ENCODE peak calls at places on chromosomes 1 and 21, in six cellular contexts. One of them, this sample, is unnamed. For H3K4me1, the result is how much of the 10 kb centered on the place peaks cover.

GRCh38 chr1:7110306-7110705 is 325.1 kb downstream of the CAMTA1 start:
- DNase-seq in mesenchymal stem cell: no peak
- DNase-seq in IMR-90: peak
- DNase-seq in mesendoderm: no peak
- DNase-seq in neuronal stem cell: no peak
- DNase-seq in trophoblast cell: no peak
- DNase-seq in this sample: no peak

GRCh38 chr1:94247146-94248094 is 10.0 kb upstream of the ARHGAP29 start:
- DNase-seq in mesenchymal stem cell: peak
- DNase-seq in IMR-90: peak
- DNase-seq in trophoblast cell: peak
- DNase-seq in mesendoderm: peak
- DNase-seq in neuronal stem cell: peak
- DNase-seq in this sample: peak

GRCh38 chr1:9037476-9038337 is 11.5 kb upstream of the SLC2A7 start:
- DNase-seq in mesendoderm: no peak
- DNase-seq in trophoblast cell: no peak
- DNase-seq in neuronal stem cell: no peak
- DNase-seq in mesenchymal stem cell: no peak
- DNase-seq in IMR-90: no peak
- DNase-seq in this sample: no peak

GRCh38 chr21:29299046-29299905 is 554 bp downstream of the BACH1 start:
- DNase-seq in mesendoderm: peak
- DNase-seq in trophoblast cell: peak
- DNase-seq in IMR-90: peak
- DNase-seq in neuronal stem cell: peak
- DNase-seq in mesenchymal stem cell: peak
- DNase-seq in this sample: no peak

GRCh38 chr1:151510020-151510405 is 1.2 kb upstream of the CGN start:
- DNase-seq in mesenchymal stem cell: no peak
- DNase-seq in mesendoderm: peak
- DNase-seq in trophoblast cell: no peak
- DNase-seq in IMR-90: no peak
- DNase-seq in neuronal stem cell: no peak
- DNase-seq in this sample: peak

GRCh38 chr1:180343931-180344406 is 113.9 kb downstream of the LHX4 start:
- DNase-seq in mesendoderm: no peak
- DNase-seq in trophoblast cell: no peak
- DNase-seq in IMR-90: peak
- DNase-seq in mesenchymal stem cell: peak
- DNase-seq in neuronal stem cell: no peak
- DNase-seq in this sample: no peak

GRCh38 chr1:155175927-155176371 is 2.3 kb downstream of the TRIM46 start:
- DNase-seq in IMR-90: no peak
- DNase-seq in neuronal stem cell: no peak
- DNase-seq in mesenchymal stem cell: no peak
- DNase-seq in mesendoderm: no peak
- DNase-seq in trophoblast cell: no peak
- DNase-seq in this sample: peak

GRCh38 chr1:167483790-167484189 is 34.5 kb downstream of the CD247 start:
- DNase-seq in IMR-90: no peak
- DNase-seq in mesenchymal stem cell: no peak
- DNase-seq in mesendoderm: no peak
- DNase-seq in neuronal stem cell: no peak
- DNase-seq in trophoblast cell: no peak
- DNase-seq in this sample: no peak

GRCh38 chr1:110118636-110119396 is 6.6 kb downstream of the UBL4B start:
- DNase-seq in mesenchymal stem cell: no peak
- DNase-seq in IMR-90: peak
- DNase-seq in trophoblast cell: no peak
- DNase-seq in mesendoderm: no peak
- DNase-seq in neuronal stem cell: no peak
- DNase-seq in this sample: no peak

GRCh38 chr1:45499415-45499769 is 481 bp downstream of the CCDC163 start:
- DNase-seq in trophoblast cell: no peak
- DNase-seq in neuronal stem cell: no peak
- DNase-seq in mesendoderm: peak
- DNase-seq in mesenchymal stem cell: no peak
- DNase-seq in IMR-90: no peak
- DNase-seq in this sample: no peak
- H3K18ac ChIP-seq in trophoblast cell: peak
- H3K18ac ChIP-seq in neuronal stem cell: peak
- H3K18ac ChIP-seq in mesendoderm: no peak
- H3K18ac ChIP-seq in mesenchymal stem cell: peak
- H3K18ac ChIP-seq in IMR-90: no peak
- H3K18ac ChIP-seq in this sample: no peak

GRCh38 chr1:46615088-46615487 is 1.5 kb downstream of the MOB3C start:
- DNase-seq in IMR-90: no peak
- DNase-seq in neuronal stem cell: no peak
- DNase-seq in mesendoderm: no peak
- DNase-seq in mesenchymal stem cell: no peak
- DNase-seq in trophoblast cell: no peak
- DNase-seq in this sample: no peak
- H3K4me1 ChIP-seq in IMR-90: under half
- H3K4me1 ChIP-seq in neuronal stem cell: under half
- H3K4me1 ChIP-seq in mesendoderm: under half
- H3K4me1 ChIP-seq in mesenchymal stem cell: under half
- H3K4me1 ChIP-seq in trophoblast cell: under half
- H3K4me1 ChIP-seq in this sample: under half

GRCh38 chr1:23960291-23960718 is 677 bp downstream of the PNRC2 start:
- DNase-seq in mesenchymal stem cell: peak
- DNase-seq in neuronal stem cell: no peak
- DNase-seq in mesendoderm: no peak
- DNase-seq in trophoblast cell: peak
- DNase-seq in IMR-90: peak
- DNase-seq in this sample: no peak
- H3K18ac ChIP-seq in mesenchymal stem cell: no peak
- H3K18ac ChIP-seq in neuronal stem cell: no peak
- H3K18ac ChIP-seq in mesendoderm: peak
- H3K18ac ChIP-seq in trophoblast cell: no peak
- H3K18ac ChIP-seq in IMR-90: peak
- H3K18ac ChIP-seq in this sample: no peak

GRCh38 chr1:108590436-108590835 is 30.5 kb downstream of the EEIG2 start:
- DNase-seq in IMR-90: peak
- DNase-seq in trophoblast cell: no peak
- DNase-seq in mesenchymal stem cell: peak
- DNase-seq in neuronal stem cell: no peak
- DNase-seq in mesendoderm: no peak
- DNase-seq in this sample: no peak
- H3K4me1 ChIP-seq in IMR-90: under half
- H3K4me1 ChIP-seq in trophoblast cell: under half
- H3K4me1 ChIP-seq in mesenchymal stem cell: under half
- H3K4me1 ChIP-seq in neuronal stem cell: under half
- H3K4me1 ChIP-seq in mesendoderm: under half
- H3K4me1 ChIP-seq in this sample: under half

GRCh38 chr1:3282186-3282585 is 172.3 kb upstream of the ARHGEF16 start:
- DNase-seq in mesendoderm: no peak
- DNase-seq in IMR-90: no peak
- DNase-seq in neuronal stem cell: no peak
- DNase-seq in mesenchymal stem cell: no peak
- DNase-seq in trophoblast cell: no peak
- DNase-seq in this sample: no peak
- H3K18ac ChIP-seq in mesendoderm: no peak
- H3K18ac ChIP-seq in IMR-90: no peak
- H3K18ac ChIP-seq in neuronal stem cell: peak
- H3K18ac ChIP-seq in mesenchymal stem cell: no peak
- H3K18ac ChIP-seq in trophoblast cell: no peak
- H3K18ac ChIP-seq in this sample: no peak

DNA sequence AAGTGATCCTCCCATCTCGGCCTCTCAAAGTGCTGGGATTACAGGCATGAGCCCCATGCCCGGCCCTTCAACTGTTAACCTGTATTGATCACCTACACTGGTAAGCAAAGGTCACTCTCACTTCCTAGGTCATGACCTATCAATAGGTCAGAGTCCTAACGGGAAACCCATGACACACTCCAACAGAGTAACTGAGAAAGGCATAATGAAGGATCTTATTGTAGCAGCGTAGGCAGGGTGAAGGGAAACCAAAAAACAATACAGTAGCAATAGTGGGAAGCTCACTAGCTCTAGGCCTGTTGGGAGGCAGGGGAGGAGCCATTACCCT is 19.5 kb upstream of the IFNAR1 start:
- DNase-seq in mesenchymal stem cell: no peak
- DNase-seq in mesendoderm: no peak
- DNase-seq in trophoblast cell: no peak
- DNase-seq in neuronal stem cell: no peak
- DNase-seq in IMR-90: no peak
- DNase-seq in this sample: no peak
- H3K4me1 ChIP-seq in mesenchymal stem cell: under half
- H3K4me1 ChIP-seq in mesendoderm: under half
- H3K4me1 ChIP-seq in trophoblast cell: under half
- H3K4me1 ChIP-seq in neuronal stem cell: under half
- H3K4me1 ChIP-seq in IMR-90: under half
- H3K4me1 ChIP-seq in this sample: under half

GRCh38 chr1:30809514-30810263 is 52.1 kb upstream of the LAPTM5 start:
- DNase-seq in mesendoderm: peak
- DNase-seq in trophoblast cell: no peak
- DNase-seq in mesenchymal stem cell: peak
- DNase-seq in neuronal stem cell: no peak
- DNase-seq in IMR-90: peak
- DNase-seq in this sample: no peak

GRCh38 chr1:30810416-30811105 is 53.0 kb upstream of the LAPTM5 start:
- DNase-seq in IMR-90: no peak
- DNase-seq in mesendoderm: no peak
- DNase-seq in neuronal stem cell: no peak
- DNase-seq in mesenchymal stem cell: no peak
- DNase-seq in trophoblast cell: no peak
- DNase-seq in this sample: no peak

GRCh38 chr1:30807318-30808066 is 49.9 kb upstream of the LAPTM5 start:
- DNase-seq in mesendoderm: no peak
- DNase-seq in IMR-90: no peak
- DNase-seq in trophoblast cell: no peak
- DNase-seq in mesenchymal stem cell: no peak
- DNase-seq in neuronal stem cell: no peak
- DNase-seq in this sample: no peak

GRCh38 chr1:30806381-30807317 is 49.1 kb upstream of the LAPTM5 start:
- DNase-seq in mesenchymal stem cell: no peak
- DNase-seq in IMR-90: no peak
- DNase-seq in neuronal stem cell: no peak
- DNase-seq in trophoblast cell: no peak
- DNase-seq in mesendoderm: no peak
- DNase-seq in this sample: no peak

GRCh38 chr1:30808067-30808662 is 50.6 kb upstream of the LAPTM5 start:
- DNase-seq in neuronal stem cell: no peak
- DNase-seq in mesendoderm: no peak
- DNase-seq in trophoblast cell: no peak
- DNase-seq in mesenchymal stem cell: no peak
- DNase-seq in IMR-90: no peak
- DNase-seq in this sample: no peak
- H3K18ac ChIP-seq in neuronal stem cell: peak
- H3K18ac ChIP-seq in mesendoderm: no peak
- H3K18ac ChIP-seq in trophoblast cell: no peak
- H3K18ac ChIP-seq in mesenchymal stem cell: peak
- H3K18ac ChIP-seq in IMR-90: peak
- H3K18ac ChIP-seq in this sample: no peak

GRCh38 chr1:226223786-226224244 is 351 bp downstream of the MIXL1 start:
- DNase-seq in mesenchymal stem cell: peak
- DNase-seq in neuronal stem cell: peak
- DNase-seq in trophoblast cell: no peak
- DNase-seq in mesendoderm: peak
- DNase-seq in IMR-90: no peak
- DNase-seq in this sample: peak

GRCh38 chr1:226226601-226227000 is 3.1 kb downstream of the MIXL1 start:
- DNase-seq in trophoblast cell: no peak
- DNase-seq in mesendoderm: no peak
- DNase-seq in IMR-90: no peak
- DNase-seq in neuronal stem cell: no peak
- DNase-seq in mesenchymal stem cell: no peak
- DNase-seq in this sample: no peak

GRCh38 chr1:226220473-226221189 is 2.8 kb upstream of the MIXL1 start:
- DNase-seq in neuronal stem cell: no peak
- DNase-seq in mesendoderm: peak
- DNase-seq in IMR-90: no peak
- DNase-seq in trophoblast cell: no peak
- DNase-seq in mesenchymal stem cell: no peak
- DNase-seq in this sample: no peak

GRCh38 chr1:226223157-226223785 is at the start of gene MIXL1:
- DNase-seq in neuronal stem cell: no peak
- DNase-seq in mesendoderm: peak
- DNase-seq in trophoblast cell: no peak
- DNase-seq in mesenchymal stem cell: peak
- DNase-seq in IMR-90: no peak
- DNase-seq in this sample: peak

GRCh38 chr1:226222686-226223085 is 778 bp upstream of the MIXL1 start:
- DNase-seq in IMR-90: no peak
- DNase-seq in mesenchymal stem cell: no peak
- DNase-seq in mesendoderm: no peak
- DNase-seq in trophoblast cell: no peak
- DNase-seq in neuronal stem cell: no peak
- DNase-seq in this sample: no peak
- H3K4me1 ChIP-seq in IMR-90: under half
- H3K4me1 ChIP-seq in mesenchymal stem cell: under half
- H3K4me1 ChIP-seq in mesendoderm: under half
- H3K4me1 ChIP-seq in trophoblast cell: under half
- H3K4me1 ChIP-seq in neuronal stem cell: under half
- H3K4me1 ChIP-seq in this sample: under half

This sample was measured in H9.